ENCODE peak calls at places on chromosomes 5 and 9, in nine cellular contexts. C, B, I, S, T, N, L, U and K are unnamed samples.
A peak's percentile ranks its signal among the peaks of the same experiment; 100 is the strongest.

GRCh38 chr9:89254773-89255125 is 56.2 kb upstream of the CKS2 start:
- DNase-seq in N (no peak), S (no peak), C (no peak), U (no peak), I (no peak), L (no peak), B (no peak), T (no peak), K (no peak)

GRCh38 chr5:115336201-115336720 is 39.8 kb upstream of the CCDC112 start:
- DNase-seq in T (no peak), I (no peak), N (no peak), B (peak; percentile 30), C (no peak), U (no peak), L (no peak), S (no peak), K (no peak)

GRCh38 chr9:34405719-34406118 is 29.0 kb upstream of the MYORG start:
- DNase-seq in T (no peak), S (peak; percentile 67), I (peak; percentile 81), B (peak; percentile 56), U (no peak), N (no peak), L (no peak), C (no peak), K (no peak)

GRCh38 chr9:129348890-129349570 is 171.0 kb upstream of the IER5L start:
- DNase-seq in U (no peak), I (no peak), S (no peak), B (no peak), L (no peak), N (no peak), T (peak; percentile 60), C (no peak), K (no peak)

GRCh38 chr9:33695856-33696255 is 99.5 kb upstream of the PRSS3 start:
- DNase-seq in C (no peak), U (no peak), L (no peak), S (no peak), N (no peak), B (no peak), I (no peak), T (no peak), K (no peak)

GRCh38 chr5:80852331-80853245 is 107.6 kb upstream of the RASGRF2 start:
- DNase-seq in N (no peak), L (no peak), U (no peak), I (peak; percentile 14), T (no peak), S (no peak), C (no peak), B (peak; percentile 34), K (no peak)

GRCh38 chr5:141349917-141350619 is at the start of gene PCDHGB1:
- DNase-seq in T (no peak), S (no peak), I (peak; percentile 60), C (peak; percentile 63), N (no peak), U (peak; percentile 55), L (no peak), B (peak; percentile 69), K (no peak)

GRCh38 chr5:126339215-126339805 is 83.9 kb upstream of the GRAMD2B start:
- DNase-seq in T (no peak), S (peak; percentile 22), C (peak; percentile 47), I (peak; percentile 54), N (no peak), B (peak; percentile 87), U (no peak), L (no peak), K (peak; percentile 58)

GRCh38 chr5:149497357-149497756 is 53.9 kb downstream of the CSNK1A1 start:
- DNase-seq in I (peak; percentile 97), T (no peak), C (no peak), L (no peak), N (no peak), B (peak; percentile 87), U (no peak), S (no peak), K (no peak)

GRCh38 chr9:90864779-90865178 is 63.2 kb downstream of the SYK start:
- DNase-seq in T (no peak), C (no peak), B (no peak), I (no peak), N (no peak), S (no peak), U (no peak), L (no peak), K (no peak)

GRCh38 chr9:122444366-122444765 is 33.4 kb downstream of the OR1J1 start:
- DNase-seq in T (no peak), N (no peak), B (peak; percentile 96), S (no peak), U (no peak), L (no peak), I (peak; percentile 60), C (no peak), K (peak; percentile 79)

GRCh38 chr5:1763960-1764605 is 35.6 kb downstream of the MRPL36 start:
- DNase-seq in U (no peak), L (peak; percentile 53), T (peak; percentile 47), N (peak; percentile 8), I (no peak), S (peak; percentile 1), B (no peak), C (no peak), K (no peak)

GRCh38 chr5:165209101-165209727 is 1703.8 kb downstream of the MAT2B start:
- DNase-seq in N (no peak), S (no peak), C (peak; percentile 30), T (no peak), L (no peak), B (peak; percentile 39), I (peak; percentile 26), U (no peak), K (no peak)

GRCh38 chr9:94478755-94479730 is 75.8 kb upstream of the PCAT7 start:
- DNase-seq in I (no peak), S (no peak), U (no peak), B (no peak), N (no peak), T (peak; percentile 62), C (peak; percentile 10), L (no peak), K (no peak)

GRCh38 chr9:124940894-124941688 is at the start of gene GOLGA1:
- DNase-seq in N (peak; percentile 97), B (peak; percentile 94), I (peak; percentile 91), C (peak; percentile 99), T (peak; percentile 99), L (peak; percentile 99), U (peak; percentile 68), S (peak; percentile 91), K (peak; percentile 74)

GRCh38 chr9:124946167-124946566 is 5.3 kb upstream of the GOLGA1 start:
- DNase-seq in I (no peak), S (no peak), T (no peak), C (no peak), U (no peak), B (no peak), L (no peak), N (no peak), K (no peak)

GRCh38 chr9:124940521-124940893 is 376 bp downstream of the GOLGA1 start:
- DNase-seq in S (no peak), I (no peak), U (no peak), C (no peak), B (peak; percentile 1), N (no peak), L (no peak), T (no peak), K (no peak)

GRCh38 chr9:124939944-124940343 is 939 bp downstream of the GOLGA1 start:
- DNase-seq in S (no peak), U (no peak), T (no peak), B (no peak), L (no peak), I (no peak), N (no peak), C (peak; percentile 7), K (no peak)

GRCh38 chr9:124941689-124942561 is 1.0 kb upstream of the GOLGA1 start:
- DNase-seq in U (no peak), B (peak; percentile 66), T (peak; percentile 84), S (peak; percentile 31), I (peak; percentile 63), C (peak; percentile 14), L (peak; percentile 79), N (peak; percentile 65), K (peak; percentile 5)
- TF ChIP-seq CTCF in U (no peak), B (no peak), T (no peak), S (no peak), I (no peak), C (no peak), L (no peak), N (no peak), K (no peak)

GRCh38 chr9:111662851-111663823 is 1.7 kb downstream of the GNG10 start:
- DNase-seq in S (no peak), T (no peak), C (no peak), B (no peak), I (no peak), U (no peak), N (no peak), L (no peak), K (no peak)
- H3K4me3 ChIP-seq in S (peak overlapping the region; percentile 82), T (peak overlapping the region; percentile 85), C (peak overlapping the region; percentile 80), B (peak overlapping the region; percentile 83), I (peak overlapping the region; percentile 68), U (peak overlapping the region; percentile 75), N (peak overlapping the region; percentile 69), L (peak overlapping the region; percentile 68), K (peak overlapping the region; percentile 87)

DNA sequence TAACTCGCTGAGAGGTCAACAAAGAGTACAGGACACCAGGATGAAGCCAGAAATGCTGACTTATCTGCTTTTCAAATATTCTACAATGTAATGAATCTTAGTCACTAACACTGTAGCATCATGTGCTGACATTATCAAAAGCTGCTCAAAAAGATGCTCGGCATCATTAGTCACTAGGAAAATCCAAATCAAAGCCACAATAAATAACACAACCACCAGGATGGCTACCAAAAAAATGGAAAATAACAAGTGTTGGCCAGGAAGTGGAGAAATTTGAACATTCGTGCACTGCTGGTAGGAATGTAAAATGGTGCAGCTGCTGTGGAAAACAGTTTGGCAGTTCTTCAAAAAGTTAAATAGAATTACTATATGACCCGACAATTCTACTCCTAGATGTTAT is 269.1 kb downstream of the GLIS3 start:
- DNase-seq in L (no peak), U (no peak), I (no peak), B (peak; percentile 41), N (no peak), C (no peak), S (no peak), T (no peak), K (no peak)
- TF ChIP-seq CTCF in L (no peak), U (no peak), I (no peak), B (no peak), N (no peak), C (no peak), S (no peak), T (no peak), K (no peak)

GRCh38 chr5:176441921-176442323 is 6.3 kb upstream of the FAF2 start:
- DNase-seq in I (peak; percentile 34), U (no peak), C (no peak), T (no peak), N (no peak), S (no peak), B (peak; percentile 63), L (no peak), K (no peak)

GRCh38 chr5:176438959-176439757 is 9.0 kb upstream of the FAF2 start:
- DNase-seq in N (no peak), B (peak; percentile 70), L (no peak), S (no peak), I (peak; percentile 76), C (no peak), U (no peak), T (no peak), K (peak; percentile 35)

GRCh38 chr5:176440932-176441706 is 7.1 kb upstream of the FAF2 start:
- DNase-seq in N (no peak), I (peak; percentile 25), C (no peak), S (no peak), U (no peak), T (no peak), B (no peak), L (no peak), K (no peak)

GRCh38 chr5:176432707-176433106 is 15.5 kb upstream of the FAF2 start:
- DNase-seq in T (no peak), N (no peak), U (no peak), C (no peak), B (no peak), L (no peak), I (no peak), S (no peak), K (no peak)

GRCh38 chr5:176436641-176437040 is 11.5 kb upstream of the FAF2 start:
- DNase-seq in T (no peak), N (no peak), U (no peak), I (no peak), C (no peak), L (no peak), B (peak; percentile 39), S (no peak), K (no peak)
- H3K4me3 ChIP-seq in T (no peak overlapping the region), N (no peak overlapping the region), U (no peak overlapping the region), I (no peak overlapping the region), C (no peak overlapping the region), L (no peak overlapping the region), B (no peak overlapping the region), S (no peak overlapping the region), K (no peak overlapping the region)